ENCODE peak calls at places on chromosomes 1 and 21, in five cellular contexts. A, W, O, D and J are unnamed samples.

GRCh38 chr1:227437495-227438008 is 119.3 kb upstream of the CDC42BPA start:
- DNase-seq in A (no peak), W (peak), O (no peak), D (no peak), J (no peak)

GRCh38 chr1:206878456-206878855 is 13.0 kb downstream of the IL20 start:
- DNase-seq in W (peak), A (no peak), D (no peak), O (no peak), J (no peak)

GRCh38 chr1:81118550-81118949 is 682.2 kb upstream of the ADGRL2 start:
- DNase-seq in W (no peak), O (no peak), A (no peak), D (no peak), J (no peak)

GRCh38 chr21:46004168-46004861 is 22.7 kb downstream of the COL6A1 start:
- DNase-seq in O (peak), D (peak), W (no peak), A (no peak), J (peak)

GRCh38 chr1:44811714-44812151 is 3.4 kb downstream of the BTBD19 start:
- DNase-seq in W (no peak), A (peak), D (peak), O (no peak), J (no peak)

GRCh38 chr1:117655220-117655577 is 49.4 kb downstream of the TENT5C start:
- DNase-seq in W (no peak), O (peak), A (no peak), D (no peak), J (no peak)

GRCh38 chr1:153072806-153073726 is 1.7 kb upstream of the SPRR2B start:
- DNase-seq in D (no peak), A (no peak), O (no peak), W (no peak), J (no peak)

GRCh38 chr1:219790834-219791615 is 137.3 kb downstream of the SLC30A10 start:
- DNase-seq in W (no peak), A (no peak), D (no peak), O (no peak), J (no peak)

GRCh38 chr21:18178509-18178908 is 66.1 kb upstream of the CHODL start:
- DNase-seq in D (no peak), O (no peak), A (no peak), W (no peak), J (no peak)

GRCh38 chr1:217847643-217848042 is 216.5 kb downstream of the SPATA17 start:
- DNase-seq in A (no peak), W (no peak), D (no peak), O (no peak), J (no peak)

GRCh38 chr1:198265073-198265661 is 108.4 kb downstream of the NEK7 start:
- DNase-seq in O (no peak), D (no peak), W (peak), A (no peak), J (no peak)

DNA sequence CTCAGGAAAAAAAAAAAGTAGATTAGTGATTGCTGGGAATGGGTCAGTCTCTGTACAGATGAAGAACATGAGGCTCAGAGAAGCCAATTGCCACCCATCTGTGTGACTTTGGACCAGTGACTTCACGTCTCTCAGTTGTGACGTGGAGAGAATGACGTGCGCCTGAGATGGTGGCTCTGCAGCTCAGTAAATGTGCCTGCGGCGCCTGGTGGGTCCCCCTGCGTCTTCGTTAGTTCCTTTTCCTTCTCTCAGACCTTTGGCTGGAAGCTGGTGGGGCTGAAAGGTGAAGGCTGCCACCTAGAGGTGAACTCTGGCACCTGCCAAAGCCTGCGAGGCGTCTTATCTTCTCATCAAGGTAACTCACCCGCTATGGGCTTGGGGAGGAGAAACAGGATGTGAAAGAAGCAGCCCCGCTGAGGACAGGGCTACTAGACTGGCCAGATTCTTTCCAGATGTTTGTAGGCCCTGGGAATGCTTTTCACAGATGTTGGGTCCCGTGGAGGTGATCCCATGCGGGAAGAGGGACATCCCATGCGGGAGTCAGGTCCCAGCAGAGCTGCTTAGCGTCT is 8.7 kb upstream of the E2F2 start:
- DNase-seq in W (peak), D (peak), A (peak), O (peak), J (peak)
- H3K27ac ChIP-seq in W (no peak), D (no peak), A (no peak), O (no peak), J (no peak)

GRCh38 chr1:51519048-51519856 is at the start of gene EPS15:
- DNase-seq in D (peak), W (peak), A (peak), O (peak), J (peak)
- H3K4me3 ChIP-seq in D (peak), W (peak), A (peak), O (peak), J (peak)

GRCh38 chr1:10901091-10901893 is 104.8 kb upstream of the CASZ1 start:
- DNase-seq in W (no peak), A (no peak), D (no peak), O (no peak), J (no peak)

GRCh38 chr1:10900691-10901090 is 104.2 kb upstream of the CASZ1 start:
- DNase-seq in A (no peak), W (peak), D (no peak), O (no peak), J (no peak)

GRCh38 chr1:10903826-10904225 is 107.4 kb upstream of the CASZ1 start:
- DNase-seq in A (no peak), W (no peak), O (no peak), D (no peak), J (no peak)

GRCh38 chr1:10903421-10903820 is 107.0 kb upstream of the CASZ1 start:
- DNase-seq in W (no peak), D (no peak), A (no peak), O (no peak), J (no peak)

GRCh38 chr1:10901894-10902805 is 105.7 kb upstream of the CASZ1 start:
- DNase-seq in A (no peak), W (no peak), D (no peak), O (no peak), J (no peak)
- H3K27ac ChIP-seq in A (no peak), W (no peak), D (no peak), O (no peak), J (no peak)

GRCh38 chr21:43867332-43867703 is 2.3 kb downstream of the AGPAT3 start:
- DNase-seq in D (no peak), A (no peak), W (peak), O (no peak), J (no peak)
- H3K4me3 ChIP-seq in D (peak), A (peak), W (no peak), O (no peak), J (no peak)

GRCh38 chr1:39124282-39124681 is 80.2 kb upstream of the MACF1 start:
- DNase-seq in O (no peak), A (no peak), D (no peak), W (no peak), J (no peak)
- H3K27ac ChIP-seq in O (no peak), A (no peak), D (no peak), W (no peak), J (no peak)

GRCh38 chr21:33644383-33645074 is 2.2 kb downstream of the ITSN1 start:
- DNase-seq in D (no peak), W (peak), O (peak), A (no peak), J (no peak)
- H3K4me3 ChIP-seq in D (peak), W (peak), O (peak), A (no peak), J (no peak)